ENCODE peak calls at places on chromosomes 16 and 17, in ten cellular contexts. One of them, this sample, is unnamed.

GRCh38 chr17:63445571-63446217 is 412 bp downstream of the CYB561 start:
- DNase-seq in neural progenitor cell: peak
- DNase-seq in CD4-positive, alpha-beta T cell: peak
- DNase-seq in lung: peak
- DNase-seq in mucosa of descending colon: peak
- DNase-seq in colonic mucosa: peak
- DNase-seq in ascending aorta: no peak
- DNase-seq in heart left ventricle: peak
- DNase-seq in uterus: no peak
- DNase-seq in pancreas: peak
- DNase-seq in this sample: peak

GRCh38 chr17:82103588-82104451 is 5.8 kb upstream of the FASN start:
- DNase-seq in neural progenitor cell: peak
- DNase-seq in CD4-positive, alpha-beta T cell: no peak
- DNase-seq in lung: peak
- DNase-seq in mucosa of descending colon: peak
- DNase-seq in colonic mucosa: peak
- DNase-seq in ascending aorta: peak
- DNase-seq in heart left ventricle: peak
- DNase-seq in uterus: peak
- DNase-seq in pancreas: peak
- DNase-seq in this sample: no peak

GRCh38 chr17:19379306-19380075 is 1.2 kb downstream of the MAPK7 start:
- DNase-seq in neural progenitor cell: no peak
- DNase-seq in CD4-positive, alpha-beta T cell: no peak
- DNase-seq in lung: no peak
- DNase-seq in mucosa of descending colon: no peak
- DNase-seq in colonic mucosa: no peak
- DNase-seq in ascending aorta: no peak
- DNase-seq in heart left ventricle: no peak
- DNase-seq in uterus: peak
- DNase-seq in pancreas: no peak
- DNase-seq in this sample: no peak

GRCh38 chr16:29678691-29679267 is at the start of gene QPRT:
- DNase-seq in neural progenitor cell: peak
- DNase-seq in CD4-positive, alpha-beta T cell: no peak
- DNase-seq in lung: no peak
- DNase-seq in mucosa of descending colon: peak
- DNase-seq in colonic mucosa: peak
- DNase-seq in ascending aorta: no peak
- DNase-seq in heart left ventricle: peak
- DNase-seq in uterus: peak
- DNase-seq in pancreas: peak
- DNase-seq in this sample: no peak

GRCh38 chr16:2019919-2020831 is 590 bp downstream of the NPW start:
- DNase-seq in neural progenitor cell: peak
- DNase-seq in CD4-positive, alpha-beta T cell: no peak
- DNase-seq in lung: no peak
- DNase-seq in mucosa of descending colon: peak
- DNase-seq in colonic mucosa: no peak
- DNase-seq in ascending aorta: no peak
- DNase-seq in heart left ventricle: no peak
- DNase-seq in uterus: no peak
- DNase-seq in pancreas: peak
- DNase-seq in this sample: no peak

GRCh38 chr17:82333279-82334171 is at the start of gene SECTM1:
- DNase-seq in neural progenitor cell: peak
- DNase-seq in CD4-positive, alpha-beta T cell: no peak
- DNase-seq in lung: peak
- DNase-seq in mucosa of descending colon: peak
- DNase-seq in colonic mucosa: peak
- DNase-seq in ascending aorta: no peak
- DNase-seq in heart left ventricle: peak
- DNase-seq in uterus: peak
- DNase-seq in pancreas: peak
- DNase-seq in this sample: no peak

GRCh38 chr17:65742433-65743312 is 181.2 kb upstream of the AXIN2 start:
- DNase-seq in neural progenitor cell: peak
- DNase-seq in CD4-positive, alpha-beta T cell: no peak
- DNase-seq in lung: no peak
- DNase-seq in mucosa of descending colon: no peak
- DNase-seq in colonic mucosa: no peak
- DNase-seq in ascending aorta: no peak
- DNase-seq in heart left ventricle: no peak
- DNase-seq in uterus: no peak
- DNase-seq in pancreas: no peak
- DNase-seq in this sample: no peak

GRCh38 chr16:50381679-50382440 is 13.1 kb upstream of the BRD7 start:
- DNase-seq in neural progenitor cell: peak
- DNase-seq in CD4-positive, alpha-beta T cell: no peak
- DNase-seq in lung: no peak
- DNase-seq in mucosa of descending colon: no peak
- DNase-seq in colonic mucosa: no peak
- DNase-seq in ascending aorta: no peak
- DNase-seq in heart left ventricle: no peak
- DNase-seq in uterus: no peak
- DNase-seq in pancreas: no peak
- DNase-seq in this sample: no peak

GRCh38 chr17:36980281-36980761 is 31.6 kb downstream of the AATF start:
- DNase-seq in neural progenitor cell: peak
- DNase-seq in CD4-positive, alpha-beta T cell: no peak
- DNase-seq in lung: no peak
- DNase-seq in mucosa of descending colon: no peak
- DNase-seq in colonic mucosa: no peak
- DNase-seq in ascending aorta: no peak
- DNase-seq in heart left ventricle: no peak
- DNase-seq in uterus: no peak
- DNase-seq in pancreas: no peak
- DNase-seq in this sample: no peak

GRCh38 chr16:27284865-27285675 is 16.5 kb upstream of the NSMCE1 start:
- DNase-seq in neural progenitor cell: no peak
- DNase-seq in CD4-positive, alpha-beta T cell: no peak
- DNase-seq in lung: no peak
- DNase-seq in mucosa of descending colon: no peak
- DNase-seq in colonic mucosa: peak
- DNase-seq in ascending aorta: no peak
- DNase-seq in heart left ventricle: no peak
- DNase-seq in uterus: no peak
- DNase-seq in pancreas: no peak
- DNase-seq in this sample: no peak

DNA sequence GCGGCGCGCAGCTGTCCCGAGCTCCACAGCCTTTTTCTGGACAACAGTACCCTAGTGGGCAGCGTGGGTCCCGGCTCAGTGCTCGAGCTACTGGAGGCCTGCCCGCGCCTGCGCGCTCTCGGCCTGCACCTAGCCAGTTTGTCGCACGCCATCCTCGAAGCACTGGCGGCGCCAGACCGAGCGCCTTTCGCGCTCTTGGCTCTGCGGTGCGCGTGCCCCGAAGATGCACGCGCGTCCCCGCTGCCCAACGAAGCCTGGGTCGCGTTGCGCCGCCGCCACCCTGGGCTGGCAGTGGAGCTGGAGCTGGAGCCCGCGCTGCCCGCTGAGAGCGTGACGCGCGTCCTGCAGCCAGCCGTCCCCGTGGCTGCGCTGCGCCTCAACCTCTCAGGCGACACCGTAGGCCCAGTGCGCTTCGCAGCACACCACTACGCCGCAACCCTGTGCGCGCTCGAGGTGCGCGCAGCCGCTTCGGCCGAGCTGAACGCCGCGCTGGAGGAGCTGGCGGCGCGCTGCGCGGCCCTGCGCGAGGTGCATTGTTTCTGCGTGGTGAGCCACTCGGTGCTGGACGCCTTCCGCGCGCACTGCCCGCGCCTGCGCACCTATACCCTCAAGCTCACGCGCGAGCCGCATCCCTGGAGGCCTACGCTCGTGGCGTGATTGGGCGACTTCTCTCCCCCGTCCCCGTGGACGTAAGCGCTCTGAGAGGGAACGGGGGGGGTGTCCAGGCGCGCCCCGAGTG is 1.2 kb upstream of the HSF4 start:
- DNase-seq in neural progenitor cell: peak
- DNase-seq in CD4-positive, alpha-beta T cell: no peak
- DNase-seq in lung: no peak
- DNase-seq in mucosa of descending colon: peak
- DNase-seq in colonic mucosa: peak
- DNase-seq in ascending aorta: peak
- DNase-seq in heart left ventricle: peak
- DNase-seq in uterus: no peak
- DNase-seq in pancreas: peak
- DNase-seq in this sample: no peak
- TF ChIP-seq CTCF in neural progenitor cell: peak
- TF ChIP-seq CTCF in CD4-positive, alpha-beta T cell: no peak
- TF ChIP-seq CTCF in lung: no peak
- TF ChIP-seq CTCF in mucosa of descending colon: no peak
- TF ChIP-seq CTCF in colonic mucosa: no peak
- TF ChIP-seq CTCF in ascending aorta: no peak
- TF ChIP-seq CTCF in heart left ventricle: no peak
- TF ChIP-seq CTCF in uterus: no peak
- TF ChIP-seq CTCF in pancreas: no peak
- TF ChIP-seq CTCF in this sample: no peak

DNA sequence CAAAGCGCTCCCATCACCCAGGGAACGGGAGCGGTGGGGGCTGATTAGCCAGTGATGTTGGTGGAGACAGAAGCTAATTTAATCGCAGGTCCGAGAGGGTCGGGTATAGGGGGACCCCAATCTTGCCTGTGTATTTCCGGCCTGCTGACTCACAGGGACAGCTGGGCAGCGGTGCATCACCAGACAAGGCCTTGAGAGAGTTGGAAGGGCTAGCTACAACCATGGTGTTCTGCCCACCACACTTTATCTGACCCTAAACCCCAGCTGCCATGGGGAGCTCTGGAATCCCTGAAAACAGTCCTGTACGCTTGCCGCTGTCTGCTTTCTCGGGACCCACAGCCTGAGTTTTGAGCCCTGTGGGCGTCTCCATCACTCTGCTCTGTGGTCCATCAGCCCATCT is 100.4 kb upstream of the GSE1 start:
- DNase-seq in neural progenitor cell: no peak
- DNase-seq in CD4-positive, alpha-beta T cell: no peak
- DNase-seq in lung: no peak
- DNase-seq in mucosa of descending colon: no peak
- DNase-seq in colonic mucosa: no peak
- DNase-seq in ascending aorta: no peak
- DNase-seq in heart left ventricle: no peak
- DNase-seq in uterus: no peak
- DNase-seq in pancreas: no peak
- DNase-seq in this sample: no peak
- TF ChIP-seq CTCF in neural progenitor cell: no peak
- TF ChIP-seq CTCF in CD4-positive, alpha-beta T cell: no peak
- TF ChIP-seq CTCF in lung: no peak
- TF ChIP-seq CTCF in mucosa of descending colon: no peak
- TF ChIP-seq CTCF in colonic mucosa: no peak
- TF ChIP-seq CTCF in ascending aorta: no peak
- TF ChIP-seq CTCF in heart left ventricle: no peak
- TF ChIP-seq CTCF in uterus: no peak
- TF ChIP-seq CTCF in pancreas: no peak
- TF ChIP-seq CTCF in this sample: no peak

DNA sequence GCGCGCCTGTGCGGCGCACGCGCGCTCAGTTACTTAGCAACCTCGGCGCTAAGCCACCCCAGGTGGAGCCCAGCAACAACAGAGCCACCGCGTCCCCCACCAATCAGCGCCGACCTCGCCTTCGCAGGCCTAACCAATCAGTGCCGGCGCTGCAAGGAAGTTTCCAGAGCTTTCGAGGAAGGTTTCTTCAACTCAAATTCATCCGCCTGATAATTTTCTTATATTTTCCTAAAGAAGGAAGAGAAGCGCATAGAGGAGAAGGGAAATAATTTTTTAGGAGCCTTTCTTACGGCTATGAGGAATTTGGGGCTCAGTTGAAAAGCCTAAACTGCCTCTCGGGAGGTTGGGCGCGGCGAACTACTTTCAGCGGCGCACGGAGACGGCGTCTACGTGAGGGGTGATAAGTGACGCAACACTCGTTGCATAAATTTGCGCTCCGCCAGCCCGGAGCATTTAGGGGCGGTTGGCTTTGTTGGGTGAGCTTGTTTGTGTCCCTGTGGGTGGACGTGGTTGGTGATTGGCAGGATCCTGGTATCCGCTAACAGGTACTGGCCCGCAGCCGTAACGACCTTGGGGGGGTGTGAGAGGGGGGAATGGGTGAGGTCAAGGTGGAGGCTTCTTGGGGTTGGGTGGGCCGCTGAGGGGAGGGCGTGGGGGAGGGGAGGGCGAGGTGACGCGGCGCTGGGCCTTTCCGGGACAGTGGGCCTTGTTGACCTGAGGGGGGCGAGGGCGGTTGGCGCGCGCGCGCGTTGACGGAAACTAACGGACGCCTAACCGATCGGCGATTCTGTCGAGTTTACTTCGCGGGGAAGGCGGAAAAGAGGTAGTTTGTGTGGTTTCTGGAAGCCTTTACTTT is at the start of gene UBB:
- DNase-seq in neural progenitor cell: peak
- DNase-seq in CD4-positive, alpha-beta T cell: peak
- DNase-seq in lung: peak
- DNase-seq in mucosa of descending colon: peak
- DNase-seq in colonic mucosa: peak
- DNase-seq in ascending aorta: peak
- DNase-seq in heart left ventricle: peak
- DNase-seq in uterus: peak
- DNase-seq in pancreas: peak
- DNase-seq in this sample: peak
- TF ChIP-seq CTCF in neural progenitor cell: peak
- TF ChIP-seq CTCF in CD4-positive, alpha-beta T cell: no peak
- TF ChIP-seq CTCF in lung: no peak
- TF ChIP-seq CTCF in mucosa of descending colon: no peak
- TF ChIP-seq CTCF in colonic mucosa: no peak
- TF ChIP-seq CTCF in ascending aorta: no peak
- TF ChIP-seq CTCF in heart left ventricle: peak
- TF ChIP-seq CTCF in uterus: no peak
- TF ChIP-seq CTCF in pancreas: no peak
- TF ChIP-seq CTCF in this sample: no peak

DNA sequence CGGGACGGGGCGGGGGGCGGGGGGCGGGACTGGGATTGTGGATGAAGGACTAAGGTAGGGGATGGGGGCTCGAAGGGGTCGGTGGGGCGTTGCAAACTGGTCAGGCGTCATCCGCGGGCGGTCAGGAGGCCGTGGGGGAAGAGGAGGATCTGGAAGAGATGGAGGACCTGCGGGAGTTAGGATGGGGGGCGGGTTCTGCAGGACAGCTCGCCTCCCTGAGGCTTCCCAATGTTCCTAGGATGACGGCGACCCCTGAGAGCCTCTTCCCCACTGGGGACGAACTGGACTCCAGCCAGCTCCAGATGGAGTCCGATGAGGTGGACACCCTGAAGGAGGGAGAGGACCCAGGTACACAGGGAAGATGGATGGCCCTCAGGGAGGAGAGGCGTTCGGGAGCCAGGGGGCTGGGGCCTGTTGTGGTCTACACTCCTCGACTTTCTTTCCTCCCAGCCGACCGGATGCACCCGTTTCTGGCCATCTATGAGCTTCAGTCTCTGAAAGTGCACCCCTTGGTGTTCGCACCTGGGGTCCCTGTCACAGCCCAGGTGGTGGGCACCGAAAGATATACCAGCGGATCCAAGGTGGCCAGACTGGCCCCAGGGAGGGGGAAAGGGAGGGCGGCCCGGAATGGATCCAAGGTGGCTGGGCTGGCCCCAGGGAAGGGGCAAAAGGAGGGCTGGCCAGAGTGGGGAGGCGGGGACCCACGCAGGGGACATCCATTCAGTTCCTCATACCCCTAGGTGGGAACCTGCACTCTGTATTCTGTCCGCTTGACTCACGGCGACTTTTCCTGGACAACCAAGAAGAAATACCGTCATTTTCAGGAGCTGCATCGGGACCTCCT is 804 bp downstream of the PLD2 start:
- DNase-seq in neural progenitor cell: no peak
- DNase-seq in CD4-positive, alpha-beta T cell: no peak
- DNase-seq in lung: no peak
- DNase-seq in mucosa of descending colon: peak
- DNase-seq in colonic mucosa: no peak
- DNase-seq in ascending aorta: peak
- DNase-seq in heart left ventricle: no peak
- DNase-seq in uterus: no peak
- DNase-seq in pancreas: peak
- DNase-seq in this sample: no peak
- TF ChIP-seq CTCF in neural progenitor cell: no peak
- TF ChIP-seq CTCF in CD4-positive, alpha-beta T cell: no peak
- TF ChIP-seq CTCF in lung: no peak
- TF ChIP-seq CTCF in mucosa of descending colon: no peak
- TF ChIP-seq CTCF in colonic mucosa: no peak
- TF ChIP-seq CTCF in ascending aorta: no peak
- TF ChIP-seq CTCF in heart left ventricle: no peak
- TF ChIP-seq CTCF in uterus: no peak
- TF ChIP-seq CTCF in pancreas: no peak
- TF ChIP-seq CTCF in this sample: no peak